ENCODE peak calls at places on chromosome 15, in six cellular contexts. U, D, V, I, E and B are unnamed samples.

GRCh38 chr15:27176785-27177406 is 205.9 kb downstream of the GABRG3 start:
- DNase-seq in V (no peak), E (no peak), I (no peak), U (peak), D (no peak), B (no peak)

GRCh38 chr15:47398115-47398514 is 319.2 kb upstream of the SEMA6D start:
- DNase-seq in V (no peak), U (no peak), D (no peak), I (no peak), E (no peak), B (no peak)

GRCh38 chr15:25207369-25207768 is 231.5 kb downstream of the UBE3A start:
- DNase-seq in U (no peak), E (no peak), V (no peak), I (no peak), D (no peak), B (no peak)

GRCh38 chr15:57751177-57751800 is 44.8 kb downstream of the POLR2M start:
- DNase-seq in D (no peak), V (peak), E (peak), U (peak), I (no peak), B (no peak)

GRCh38 chr15:26873846-26874245 is 7.0 kb downstream of the GABRA5 start:
- DNase-seq in U (peak), D (no peak), E (no peak), I (no peak), V (no peak), B (no peak)

GRCh38 chr15:23503546-23503945 is 56.5 kb upstream of the GOLGA6L2 start:
- DNase-seq in U (no peak), E (no peak), I (no peak), V (no peak), D (no peak), B (no peak)

GRCh38 chr15:95616306-95616705 is 714.2 kb upstream of the NR2F2 start:
- DNase-seq in I (no peak), D (no peak), E (no peak), V (no peak), U (peak), B (no peak)

GRCh38 chr15:28890711-28891495 is 5.1 kb downstream of the APBA2 start:
- DNase-seq in I (no peak), E (no peak), U (no peak), V (no peak), D (no peak), B (no peak)

GRCh38 chr15:54722342-54722986 is 474.3 kb downstream of the RSL24D1 start:
- DNase-seq in D (no peak), E (no peak), I (no peak), V (no peak), U (no peak), B (no peak)

GRCh38 chr15:87728998-87729397 is 527.5 kb downstream of the NTRK3 start:
- DNase-seq in E (no peak), U (no peak), V (no peak), D (no peak), I (no peak), B (no peak)

GRCh38 chr15:87724330-87724729 is 532.2 kb downstream of the NTRK3 start:
- DNase-seq in I (no peak), U (no peak), V (no peak), E (no peak), D (no peak), B (no peak)

GRCh38 chr15:87720235-87720634 is 536.3 kb downstream of the NTRK3 start:
- DNase-seq in V (no peak), E (no peak), U (no peak), D (no peak), I (no peak), B (no peak)

GRCh38 chr15:87722941-87723691 is 533.4 kb downstream of the NTRK3 start:
- DNase-seq in I (no peak), D (no peak), V (no peak), E (no peak), U (no peak), B (no peak)
- TF ChIP-seq CTCF in I (no peak), D (no peak), V (no peak), E (no peak), U (no peak), B (no peak)

GRCh38 chr15:94162946-94163345 is 68.4 kb upstream of the MCTP2 start:
- DNase-seq in E (no peak), D (no peak), V (no peak), I (no peak), U (no peak), B (no peak)

GRCh38 chr15:94164202-94164807 is 67.1 kb upstream of the MCTP2 start:
- DNase-seq in V (peak), D (peak), E (peak), U (peak), I (peak), B (no peak)

GRCh38 chr15:94168250-94168649 is 63.1 kb upstream of the MCTP2 start:
- DNase-seq in D (no peak), U (peak), V (peak), I (no peak), E (peak), B (no peak)
- TF ChIP-seq CTCF in D (peak), U (peak), V (peak), I (peak), E (no peak), B (no peak)

DNA sequence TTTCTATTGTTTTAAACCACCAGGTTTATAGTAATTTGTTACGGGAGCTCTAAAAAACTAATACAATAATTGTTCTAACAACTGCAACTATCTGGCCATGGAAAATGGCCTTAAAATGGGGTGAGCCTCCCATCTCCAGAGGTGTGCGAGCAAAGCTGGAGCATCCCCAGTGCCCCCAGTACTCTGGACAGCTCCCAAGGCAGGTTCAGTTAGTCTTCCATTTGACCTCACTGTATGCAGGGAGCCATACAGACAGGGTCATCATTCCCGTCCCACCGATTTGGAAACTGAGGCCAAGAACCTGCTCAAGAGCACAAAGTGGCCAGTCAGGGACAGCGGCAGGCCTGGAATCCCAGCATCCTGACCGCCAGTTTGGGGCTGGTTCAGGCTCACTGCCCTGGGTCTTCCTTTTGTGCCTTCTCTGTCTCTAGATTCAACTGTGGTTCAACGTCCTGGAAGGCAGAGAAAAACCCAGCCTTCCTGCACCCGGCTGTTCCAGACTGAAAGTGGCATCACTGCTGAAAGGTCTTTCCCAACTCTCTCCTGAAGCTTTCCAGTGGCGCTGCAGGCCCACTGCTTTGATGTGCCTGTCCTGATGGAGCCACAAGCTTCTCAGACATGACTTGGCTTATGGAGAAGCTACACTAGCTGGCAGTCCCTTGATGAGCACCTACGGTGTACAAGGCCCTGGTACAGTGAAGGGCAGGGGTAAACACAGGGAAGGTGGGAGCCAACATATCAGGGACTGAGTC is 76.6 kb upstream of the LINGO1 start:
- DNase-seq in U (no peak), V (no peak), I (no peak), E (no peak), D (no peak), B (no peak)
- TF ChIP-seq CTCF in U (no peak), V (no peak), I (no peak), E (no peak), D (no peak), B (no peak)

GRCh38 chr15:50251638-50252182 is 13.8 kb downstream of the HDC start:
- DNase-seq in D (no peak), U (no peak), V (no peak), I (no peak), E (no peak), B (no peak)
- TF ChIP-seq CTCF in D (no peak), U (no peak), V (no peak), I (no peak), E (no peak), B (no peak)

GRCh38 chr15:75648156-75649000 is 666 bp downstream of the SNX33 start:
- DNase-seq in U (no peak), E (no peak), V (peak), D (no peak), I (no peak), B (no peak)

GRCh38 chr15:75646112-75646943 is 1.4 kb upstream of the SNX33 start:
- DNase-seq in E (no peak), V (no peak), D (no peak), I (no peak), U (no peak), B (no peak)

GRCh38 chr15:75649045-75649761 is 1.5 kb downstream of the SNX33 start:
- DNase-seq in I (no peak), V (no peak), E (no peak), U (no peak), D (no peak), B (no peak)

GRCh38 chr15:75646944-75647364 is 758 bp upstream of the SNX33 start:
- DNase-seq in U (no peak), I (no peak), D (no peak), V (no peak), E (no peak), B (no peak)

DNA sequence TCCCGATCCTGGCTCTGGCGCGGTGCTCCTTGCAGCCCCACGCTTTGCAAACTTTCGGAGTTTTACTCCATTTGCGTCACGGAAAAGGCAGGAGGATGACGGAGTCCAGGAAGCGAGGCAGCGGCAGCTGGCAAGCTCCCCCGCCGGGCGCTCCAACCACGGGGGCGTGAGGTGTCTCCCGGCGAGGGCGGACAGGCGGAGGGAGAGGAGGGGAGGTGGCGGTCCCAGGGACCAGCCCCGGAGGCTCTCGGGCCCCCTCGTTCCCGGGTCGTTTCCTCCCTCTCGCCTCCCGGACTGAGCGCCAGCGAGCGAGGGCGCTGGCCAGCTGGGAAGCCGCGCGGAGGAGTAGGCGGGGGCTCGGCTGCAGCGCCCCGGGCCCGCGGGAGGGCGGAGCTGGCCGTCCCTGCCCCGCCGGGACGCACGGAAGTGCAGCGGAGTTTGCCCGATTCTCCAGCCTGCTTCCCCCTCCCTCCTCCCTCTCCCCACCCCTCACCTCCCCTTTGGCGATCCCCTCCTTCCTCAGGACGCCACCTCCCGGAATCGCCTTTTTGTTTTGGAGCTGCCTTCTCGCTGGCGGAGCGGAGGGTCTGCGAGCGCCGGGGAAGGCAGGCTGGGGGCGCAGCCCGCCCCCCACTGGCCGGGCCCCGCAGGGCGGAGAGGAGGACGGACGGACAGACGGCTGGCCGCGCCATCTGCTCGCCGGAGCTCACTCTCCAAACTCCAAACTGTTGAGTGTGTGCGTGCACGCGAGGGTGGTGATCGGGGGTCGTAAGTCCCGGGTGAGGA is at the start of gene SNX33:
- DNase-seq in I (no peak), U (peak), E (peak), V (peak), D (peak), B (peak)
- TF ChIP-seq CTCF in I (peak), U (peak), E (peak), V (peak), D (peak), B (no peak)

GRCh38 chr15:44426975-44427755 is at the start of gene CTDSPL2:
- DNase-seq in E (peak), D (peak), V (peak), I (peak), U (peak), B (peak)

DNA sequence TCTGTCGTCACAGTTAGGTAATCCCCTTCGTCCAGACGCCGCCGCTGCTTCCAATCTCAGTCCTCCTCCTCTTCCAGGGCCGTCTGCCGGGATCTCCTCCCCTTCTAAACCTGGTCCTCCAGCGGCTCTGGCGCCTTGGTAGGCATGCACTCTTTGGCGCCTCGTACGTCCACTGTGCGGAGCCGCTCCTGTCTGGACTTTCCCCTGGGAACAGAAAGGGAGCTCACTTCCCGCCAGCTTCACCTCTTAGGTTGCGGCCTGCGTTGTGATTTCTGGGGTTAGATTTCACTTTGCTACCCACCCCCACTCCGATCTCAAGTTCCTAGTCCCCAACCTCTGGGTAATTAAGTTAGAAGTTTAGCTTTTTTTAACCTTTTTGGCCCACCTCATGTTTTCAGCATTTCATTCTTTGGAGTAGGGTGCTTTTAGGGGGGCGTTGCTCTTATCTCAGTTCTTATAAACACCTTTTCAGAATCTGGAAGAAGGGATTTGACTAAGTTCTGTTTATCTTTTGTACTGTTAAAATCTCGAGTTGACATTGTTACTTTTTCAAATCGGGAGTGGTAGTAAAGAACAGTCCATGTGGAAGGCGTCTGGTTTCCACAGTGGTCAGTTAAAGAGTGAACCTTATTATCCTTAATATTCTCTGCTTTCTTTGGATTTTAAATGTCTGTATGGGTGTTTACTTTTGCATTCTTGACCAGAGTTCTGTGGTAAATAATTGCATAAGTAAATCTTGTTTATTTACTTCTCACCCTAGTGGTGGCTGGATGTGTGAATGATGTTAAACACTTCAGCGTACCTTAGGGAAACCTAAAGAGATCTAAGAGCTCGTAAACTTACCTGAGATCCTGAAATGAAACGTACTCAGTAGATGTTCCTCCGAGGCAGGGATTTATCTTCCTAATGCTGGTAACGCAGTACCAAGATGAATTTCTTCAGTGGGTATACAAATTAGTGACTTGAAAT is 611 bp downstream of the CTDSPL2 start:
- DNase-seq in E (no peak), V (peak), U (peak), D (no peak), I (no peak), B (no peak)
- TF ChIP-seq CTCF in E (no peak), V (no peak), U (peak), D (peak), I (no peak), B (no peak)

GRCh38 chr15:73239564-73240208 is 129.1 kb downstream of the HCN4 start:
- DNase-seq in V (no peak), D (no peak), U (peak), E (no peak), I (no peak), B (no peak)

GRCh38 chr15:73240864-73241499 is 127.8 kb downstream of the HCN4 start:
- DNase-seq in E (peak), D (peak), I (no peak), U (peak), V (peak), B (peak)

GRCh38 chr15:73246898-73247297 is 121.9 kb downstream of the HCN4 start:
- DNase-seq in D (no peak), U (no peak), I (no peak), V (no peak), E (no peak), B (no peak)

GRCh38 chr15:73246411-73246810 is 122.3 kb downstream of the HCN4 start:
- DNase-seq in V (no peak), E (no peak), U (no peak), D (no peak), I (no peak), B (no peak)

DNA sequence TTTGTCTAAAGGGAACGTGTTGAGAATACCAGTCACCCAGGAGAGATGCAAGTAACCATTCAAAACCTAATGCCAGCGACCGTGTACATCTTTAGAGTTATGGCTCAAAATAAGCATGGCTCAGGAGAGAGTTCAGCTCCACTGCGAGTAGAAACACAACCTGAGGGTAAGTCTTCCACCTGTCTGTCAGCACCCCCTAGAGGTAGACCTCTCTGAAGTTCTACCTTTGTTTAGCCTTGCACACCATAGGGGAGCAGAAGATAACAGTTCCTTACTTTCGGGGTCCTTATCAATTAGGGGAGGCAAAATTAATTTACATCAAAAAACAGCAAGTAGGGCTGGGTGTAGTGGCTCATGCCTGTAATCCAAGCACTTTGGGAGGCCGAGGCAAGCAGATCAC is 124.4 kb downstream of the HCN4 start:
- DNase-seq in V (peak), D (no peak), I (no peak), E (peak), U (peak), B (no peak)
- TF ChIP-seq CTCF in V (peak), D (peak), I (peak), E (peak), U (peak), B (no peak)